ENCODE peak calls at places on chromosomes 16 and 17, in five cellular contexts. One of them, this sample, is unnamed.

GRCh38 chr16:84374160-84374489 is 5.8 kb downstream of the ATP2C2 start:
- DNase-seq in stimulated activated CD4-positive, alpha-beta T cell treated with anti-CD3 and anti-CD28 coated beads, Interleukin-12 subunit alpha, Interleukin-12 subunit beta, amount 100 ng/mL, for 4 hours: no peak
- DNase-seq in neural progenitor cell: no peak
- DNase-seq in stimulated activated CD8-positive, alpha-beta memory T cell treated with anti-CD3 and anti-CD28 coated beads, Interleukin-7, amount 100 ng/mL, for 1 hour: no peak
- DNase-seq in LHCN-M2: no peak
- DNase-seq in this sample: no peak

GRCh38 chr17:47323382-47324223 is at the start of gene EFCAB13:
- DNase-seq in stimulated activated CD4-positive, alpha-beta T cell treated with anti-CD3 and anti-CD28 coated beads, Interleukin-12 subunit alpha, Interleukin-12 subunit beta, amount 100 ng/mL, for 4 hours: peak
- DNase-seq in neural progenitor cell: peak
- DNase-seq in stimulated activated CD8-positive, alpha-beta memory T cell treated with anti-CD3 and anti-CD28 coated beads, Interleukin-7, amount 100 ng/mL, for 1 hour: peak
- DNase-seq in LHCN-M2: peak
- DNase-seq in this sample: peak

GRCh38 chr17:66564992-66565465 is 262.6 kb downstream of the PRKCA start:
- DNase-seq in stimulated activated CD4-positive, alpha-beta T cell treated with anti-CD3 and anti-CD28 coated beads, Interleukin-12 subunit alpha, Interleukin-12 subunit beta, amount 100 ng/mL, for 4 hours: no peak
- DNase-seq in neural progenitor cell: peak
- DNase-seq in stimulated activated CD8-positive, alpha-beta memory T cell treated with anti-CD3 and anti-CD28 coated beads, Interleukin-7, amount 100 ng/mL, for 1 hour: no peak
- DNase-seq in LHCN-M2: peak
- DNase-seq in this sample: no peak

GRCh38 chr17:61324540-61324868 is 75.1 kb upstream of the TBX2 start:
- DNase-seq in stimulated activated CD4-positive, alpha-beta T cell treated with anti-CD3 and anti-CD28 coated beads, Interleukin-12 subunit alpha, Interleukin-12 subunit beta, amount 100 ng/mL, for 4 hours: no peak
- DNase-seq in neural progenitor cell: no peak
- DNase-seq in stimulated activated CD8-positive, alpha-beta memory T cell treated with anti-CD3 and anti-CD28 coated beads, Interleukin-7, amount 100 ng/mL, for 1 hour: no peak
- DNase-seq in LHCN-M2: peak
- DNase-seq in this sample: no peak

GRCh38 chr16:67435758-67436164 is 4.8 kb downstream of the HSD11B2 start:
- DNase-seq in stimulated activated CD4-positive, alpha-beta T cell treated with anti-CD3 and anti-CD28 coated beads, Interleukin-12 subunit alpha, Interleukin-12 subunit beta, amount 100 ng/mL, for 4 hours: no peak
- DNase-seq in neural progenitor cell: peak
- DNase-seq in stimulated activated CD8-positive, alpha-beta memory T cell treated with anti-CD3 and anti-CD28 coated beads, Interleukin-7, amount 100 ng/mL, for 1 hour: no peak
- DNase-seq in LHCN-M2: no peak
- DNase-seq in this sample: no peak

GRCh38 chr16:80543162-80543561 is 2.4 kb downstream of the DYNLRB2 start:
- DNase-seq in stimulated activated CD4-positive, alpha-beta T cell treated with anti-CD3 and anti-CD28 coated beads, Interleukin-12 subunit alpha, Interleukin-12 subunit beta, amount 100 ng/mL, for 4 hours: no peak
- DNase-seq in neural progenitor cell: no peak
- DNase-seq in stimulated activated CD8-positive, alpha-beta memory T cell treated with anti-CD3 and anti-CD28 coated beads, Interleukin-7, amount 100 ng/mL, for 1 hour: no peak
- DNase-seq in LHCN-M2: no peak
- DNase-seq in this sample: no peak

GRCh38 chr17:67375761-67376160 is 1.3 kb upstream of the PITPNC1 start:
- DNase-seq in stimulated activated CD4-positive, alpha-beta T cell treated with anti-CD3 and anti-CD28 coated beads, Interleukin-12 subunit alpha, Interleukin-12 subunit beta, amount 100 ng/mL, for 4 hours: no peak
- DNase-seq in neural progenitor cell: no peak
- DNase-seq in stimulated activated CD8-positive, alpha-beta memory T cell treated with anti-CD3 and anti-CD28 coated beads, Interleukin-7, amount 100 ng/mL, for 1 hour: no peak
- DNase-seq in LHCN-M2: no peak
- DNase-seq in this sample: no peak

GRCh38 chr17:17077101-17077500 is 34.8 kb downstream of the MPRIP start:
- DNase-seq in stimulated activated CD4-positive, alpha-beta T cell treated with anti-CD3 and anti-CD28 coated beads, Interleukin-12 subunit alpha, Interleukin-12 subunit beta, amount 100 ng/mL, for 4 hours: no peak
- DNase-seq in neural progenitor cell: no peak
- DNase-seq in stimulated activated CD8-positive, alpha-beta memory T cell treated with anti-CD3 and anti-CD28 coated beads, Interleukin-7, amount 100 ng/mL, for 1 hour: no peak
- DNase-seq in LHCN-M2: no peak
- DNase-seq in this sample: no peak

GRCh38 chr17:73018599-73018998 is 73.9 kb downstream of the SLC39A11 start:
- DNase-seq in stimulated activated CD4-positive, alpha-beta T cell treated with anti-CD3 and anti-CD28 coated beads, Interleukin-12 subunit alpha, Interleukin-12 subunit beta, amount 100 ng/mL, for 4 hours: no peak
- DNase-seq in neural progenitor cell: no peak
- DNase-seq in stimulated activated CD8-positive, alpha-beta memory T cell treated with anti-CD3 and anti-CD28 coated beads, Interleukin-7, amount 100 ng/mL, for 1 hour: no peak
- DNase-seq in LHCN-M2: no peak
- DNase-seq in this sample: no peak

GRCh38 chr17:78823282-78824046 is 17.1 kb downstream of the USP36 start:
- DNase-seq in stimulated activated CD4-positive, alpha-beta T cell treated with anti-CD3 and anti-CD28 coated beads, Interleukin-12 subunit alpha, Interleukin-12 subunit beta, amount 100 ng/mL, for 4 hours: no peak
- DNase-seq in neural progenitor cell: peak
- DNase-seq in stimulated activated CD8-positive, alpha-beta memory T cell treated with anti-CD3 and anti-CD28 coated beads, Interleukin-7, amount 100 ng/mL, for 1 hour: no peak
- DNase-seq in LHCN-M2: no peak
- DNase-seq in this sample: no peak

GRCh38 chr16:31461921-31462804 is 2.9 kb downstream of the ARMC5 start:
- DNase-seq in stimulated activated CD4-positive, alpha-beta T cell treated with anti-CD3 and anti-CD28 coated beads, Interleukin-12 subunit alpha, Interleukin-12 subunit beta, amount 100 ng/mL, for 4 hours: no peak
- DNase-seq in neural progenitor cell: no peak
- DNase-seq in stimulated activated CD8-positive, alpha-beta memory T cell treated with anti-CD3 and anti-CD28 coated beads, Interleukin-7, amount 100 ng/mL, for 1 hour: no peak
- DNase-seq in LHCN-M2: no peak
- DNase-seq in this sample: no peak

GRCh38 chr16:86215233-86215978 is 294.9 kb upstream of the FOXF1 start:
- DNase-seq in stimulated activated CD4-positive, alpha-beta T cell treated with anti-CD3 and anti-CD28 coated beads, Interleukin-12 subunit alpha, Interleukin-12 subunit beta, amount 100 ng/mL, for 4 hours: no peak
- DNase-seq in neural progenitor cell: no peak
- DNase-seq in stimulated activated CD8-positive, alpha-beta memory T cell treated with anti-CD3 and anti-CD28 coated beads, Interleukin-7, amount 100 ng/mL, for 1 hour: no peak
- DNase-seq in LHCN-M2: no peak
- DNase-seq in this sample: no peak

GRCh38 chr17:40320771-40321501 is 12.0 kb downstream of the RARA start:
- DNase-seq in stimulated activated CD4-positive, alpha-beta T cell treated with anti-CD3 and anti-CD28 coated beads, Interleukin-12 subunit alpha, Interleukin-12 subunit beta, amount 100 ng/mL, for 4 hours: no peak
- DNase-seq in neural progenitor cell: no peak
- DNase-seq in stimulated activated CD8-positive, alpha-beta memory T cell treated with anti-CD3 and anti-CD28 coated beads, Interleukin-7, amount 100 ng/mL, for 1 hour: peak
- DNase-seq in LHCN-M2: no peak
- DNase-seq in this sample: no peak

GRCh38 chr17:44919885-44920564 is 4.7 kb upstream of the GFAP start:
- DNase-seq in stimulated activated CD4-positive, alpha-beta T cell treated with anti-CD3 and anti-CD28 coated beads, Interleukin-12 subunit alpha, Interleukin-12 subunit beta, amount 100 ng/mL, for 4 hours: peak
- DNase-seq in neural progenitor cell: peak
- DNase-seq in stimulated activated CD8-positive, alpha-beta memory T cell treated with anti-CD3 and anti-CD28 coated beads, Interleukin-7, amount 100 ng/mL, for 1 hour: peak
- DNase-seq in LHCN-M2: peak
- DNase-seq in this sample: peak

GRCh38 chr16:67207857-67208524 is 9.1 kb downstream of the ELMO3 start:
- DNase-seq in stimulated activated CD4-positive, alpha-beta T cell treated with anti-CD3 and anti-CD28 coated beads, Interleukin-12 subunit alpha, Interleukin-12 subunit beta, amount 100 ng/mL, for 4 hours: no peak
- DNase-seq in neural progenitor cell: no peak
- DNase-seq in stimulated activated CD8-positive, alpha-beta memory T cell treated with anti-CD3 and anti-CD28 coated beads, Interleukin-7, amount 100 ng/mL, for 1 hour: no peak
- DNase-seq in LHCN-M2: peak
- DNase-seq in this sample: no peak

GRCh38 chr16:5036228-5037156 is 2.8 kb upstream of the NAGPA start:
- DNase-seq in stimulated activated CD4-positive, alpha-beta T cell treated with anti-CD3 and anti-CD28 coated beads, Interleukin-12 subunit alpha, Interleukin-12 subunit beta, amount 100 ng/mL, for 4 hours: no peak
- DNase-seq in neural progenitor cell: no peak
- DNase-seq in stimulated activated CD8-positive, alpha-beta memory T cell treated with anti-CD3 and anti-CD28 coated beads, Interleukin-7, amount 100 ng/mL, for 1 hour: no peak
- DNase-seq in LHCN-M2: no peak
- DNase-seq in this sample: no peak

GRCh38 chr16:50680907-50681885 is at the start of gene SNX20:
- DNase-seq in stimulated activated CD4-positive, alpha-beta T cell treated with anti-CD3 and anti-CD28 coated beads, Interleukin-12 subunit alpha, Interleukin-12 subunit beta, amount 100 ng/mL, for 4 hours: peak
- DNase-seq in neural progenitor cell: no peak
- DNase-seq in stimulated activated CD8-positive, alpha-beta memory T cell treated with anti-CD3 and anti-CD28 coated beads, Interleukin-7, amount 100 ng/mL, for 1 hour: peak
- DNase-seq in LHCN-M2: no peak
- DNase-seq in this sample: no peak

GRCh38 chr17:32491371-32492280 is 4.8 kb downstream of the CDK5R1 start:
- DNase-seq in stimulated activated CD4-positive, alpha-beta T cell treated with anti-CD3 and anti-CD28 coated beads, Interleukin-12 subunit alpha, Interleukin-12 subunit beta, amount 100 ng/mL, for 4 hours: no peak
- DNase-seq in neural progenitor cell: no peak
- DNase-seq in stimulated activated CD8-positive, alpha-beta memory T cell treated with anti-CD3 and anti-CD28 coated beads, Interleukin-7, amount 100 ng/mL, for 1 hour: no peak
- DNase-seq in LHCN-M2: no peak
- DNase-seq in this sample: no peak

GRCh38 chr16:53948326-53948725 is 244.4 kb downstream of the FTO start:
- DNase-seq in stimulated activated CD4-positive, alpha-beta T cell treated with anti-CD3 and anti-CD28 coated beads, Interleukin-12 subunit alpha, Interleukin-12 subunit beta, amount 100 ng/mL, for 4 hours: no peak
- DNase-seq in neural progenitor cell: no peak
- DNase-seq in stimulated activated CD8-positive, alpha-beta memory T cell treated with anti-CD3 and anti-CD28 coated beads, Interleukin-7, amount 100 ng/mL, for 1 hour: no peak
- DNase-seq in LHCN-M2: no peak
- DNase-seq in this sample: no peak

GRCh38 chr16:49890876-49891275 is 35.0 kb upstream of the ZNF423 start:
- DNase-seq in stimulated activated CD4-positive, alpha-beta T cell treated with anti-CD3 and anti-CD28 coated beads, Interleukin-12 subunit alpha, Interleukin-12 subunit beta, amount 100 ng/mL, for 4 hours: peak
- DNase-seq in neural progenitor cell: peak
- DNase-seq in stimulated activated CD8-positive, alpha-beta memory T cell treated with anti-CD3 and anti-CD28 coated beads, Interleukin-7, amount 100 ng/mL, for 1 hour: no peak
- DNase-seq in LHCN-M2: no peak
- DNase-seq in this sample: peak

GRCh38 chr17:60646701-60647100 is 30.9 kb upstream of the BCAS3 start:
- DNase-seq in stimulated activated CD4-positive, alpha-beta T cell treated with anti-CD3 and anti-CD28 coated beads, Interleukin-12 subunit alpha, Interleukin-12 subunit beta, amount 100 ng/mL, for 4 hours: no peak
- DNase-seq in neural progenitor cell: no peak
- DNase-seq in stimulated activated CD8-positive, alpha-beta memory T cell treated with anti-CD3 and anti-CD28 coated beads, Interleukin-7, amount 100 ng/mL, for 1 hour: no peak
- DNase-seq in LHCN-M2: no peak
- DNase-seq in this sample: no peak

GRCh38 chr16:69477546-69477945 is 53.1 kb downstream of the CYB5B start:
- DNase-seq in stimulated activated CD4-positive, alpha-beta T cell treated with anti-CD3 and anti-CD28 coated beads, Interleukin-12 subunit alpha, Interleukin-12 subunit beta, amount 100 ng/mL, for 4 hours: no peak
- DNase-seq in neural progenitor cell: no peak
- DNase-seq in stimulated activated CD8-positive, alpha-beta memory T cell treated with anti-CD3 and anti-CD28 coated beads, Interleukin-7, amount 100 ng/mL, for 1 hour: no peak
- DNase-seq in LHCN-M2: no peak
- DNase-seq in this sample: no peak

GRCh38 chr17:43170140-43170765 is 761 bp upstream of the NBR1 start:
- DNase-seq in stimulated activated CD4-positive, alpha-beta T cell treated with anti-CD3 and anti-CD28 coated beads, Interleukin-12 subunit alpha, Interleukin-12 subunit beta, amount 100 ng/mL, for 4 hours: peak
- DNase-seq in neural progenitor cell: peak
- DNase-seq in stimulated activated CD8-positive, alpha-beta memory T cell treated with anti-CD3 and anti-CD28 coated beads, Interleukin-7, amount 100 ng/mL, for 1 hour: peak
- DNase-seq in LHCN-M2: peak
- DNase-seq in this sample: peak

GRCh38 chr17:42016411-42016831 is 818 bp downstream of the DNAJC7 start:
- DNase-seq in stimulated activated CD4-positive, alpha-beta T cell treated with anti-CD3 and anti-CD28 coated beads, Interleukin-12 subunit alpha, Interleukin-12 subunit beta, amount 100 ng/mL, for 4 hours: no peak
- DNase-seq in neural progenitor cell: peak
- DNase-seq in stimulated activated CD8-positive, alpha-beta memory T cell treated with anti-CD3 and anti-CD28 coated beads, Interleukin-7, amount 100 ng/mL, for 1 hour: no peak
- DNase-seq in LHCN-M2: peak
- DNase-seq in this sample: no peak

GRCh38 chr16:72569677-72570076 is 397.7 kb upstream of the PMFBP1 start:
- DNase-seq in stimulated activated CD4-positive, alpha-beta T cell treated with anti-CD3 and anti-CD28 coated beads, Interleukin-12 subunit alpha, Interleukin-12 subunit beta, amount 100 ng/mL, for 4 hours: no peak
- DNase-seq in neural progenitor cell: no peak
- DNase-seq in stimulated activated CD8-positive, alpha-beta memory T cell treated with anti-CD3 and anti-CD28 coated beads, Interleukin-7, amount 100 ng/mL, for 1 hour: no peak
- DNase-seq in LHCN-M2: no peak
- DNase-seq in this sample: no peak

GRCh38 chr17:17564896-17565295 is 26.6 kb downstream of the PEMT start:
- DNase-seq in stimulated activated CD4-positive, alpha-beta T cell treated with anti-CD3 and anti-CD28 coated beads, Interleukin-12 subunit alpha, Interleukin-12 subunit beta, amount 100 ng/mL, for 4 hours: no peak
- DNase-seq in neural progenitor cell: peak
- DNase-seq in stimulated activated CD8-positive, alpha-beta memory T cell treated with anti-CD3 and anti-CD28 coated beads, Interleukin-7, amount 100 ng/mL, for 1 hour: no peak
- DNase-seq in LHCN-M2: no peak
- DNase-seq in this sample: no peak

GRCh38 chr16:72172105-72173034 is at the start of gene PMFBP1:
- DNase-seq in stimulated activated CD4-positive, alpha-beta T cell treated with anti-CD3 and anti-CD28 coated beads, Interleukin-12 subunit alpha, Interleukin-12 subunit beta, amount 100 ng/mL, for 4 hours: no peak
- DNase-seq in neural progenitor cell: no peak
- DNase-seq in stimulated activated CD8-positive, alpha-beta memory T cell treated with anti-CD3 and anti-CD28 coated beads, Interleukin-7, amount 100 ng/mL, for 1 hour: no peak
- DNase-seq in LHCN-M2: peak
- DNase-seq in this sample: no peak

GRCh38 chr17:77790143-77790829 is 168.2 kb upstream of the TNRC6C start:
- DNase-seq in stimulated activated CD4-positive, alpha-beta T cell treated with anti-CD3 and anti-CD28 coated beads, Interleukin-12 subunit alpha, Interleukin-12 subunit beta, amount 100 ng/mL, for 4 hours: no peak
- DNase-seq in neural progenitor cell: peak
- DNase-seq in stimulated activated CD8-positive, alpha-beta memory T cell treated with anti-CD3 and anti-CD28 coated beads, Interleukin-7, amount 100 ng/mL, for 1 hour: no peak
- DNase-seq in LHCN-M2: no peak
- DNase-seq in this sample: no peak

GRCh38 chr16:3038256-3038655 is 1.5 kb upstream of the BICDL2 start:
- DNase-seq in stimulated activated CD4-positive, alpha-beta T cell treated with anti-CD3 and anti-CD28 coated beads, Interleukin-12 subunit alpha, Interleukin-12 subunit beta, amount 100 ng/mL, for 4 hours: no peak
- DNase-seq in neural progenitor cell: no peak
- DNase-seq in stimulated activated CD8-positive, alpha-beta memory T cell treated with anti-CD3 and anti-CD28 coated beads, Interleukin-7, amount 100 ng/mL, for 1 hour: no peak
- DNase-seq in LHCN-M2: no peak
- DNase-seq in this sample: no peak

GRCh38 chr17:50905460-50905803 is 39.3 kb upstream of the TOB1 start:
- DNase-seq in stimulated activated CD4-positive, alpha-beta T cell treated with anti-CD3 and anti-CD28 coated beads, Interleukin-12 subunit alpha, Interleukin-12 subunit beta, amount 100 ng/mL, for 4 hours: no peak
- DNase-seq in neural progenitor cell: no peak
- DNase-seq in stimulated activated CD8-positive, alpha-beta memory T cell treated with anti-CD3 and anti-CD28 coated beads, Interleukin-7, amount 100 ng/mL, for 1 hour: no peak
- DNase-seq in LHCN-M2: peak
- DNase-seq in this sample: no peak

GRCh38 chr17:72726936-72727335 is 365.6 kb downstream of the SLC39A11 start:
- DNase-seq in stimulated activated CD4-positive, alpha-beta T cell treated with anti-CD3 and anti-CD28 coated beads, Interleukin-12 subunit alpha, Interleukin-12 subunit beta, amount 100 ng/mL, for 4 hours: no peak
- DNase-seq in neural progenitor cell: no peak
- DNase-seq in stimulated activated CD8-positive, alpha-beta memory T cell treated with anti-CD3 and anti-CD28 coated beads, Interleukin-7, amount 100 ng/mL, for 1 hour: no peak
- DNase-seq in LHCN-M2: no peak
- DNase-seq in this sample: no peak

GRCh38 chr17:75412455-75413317 is 7.2 kb upstream of the GRB2 start:
- DNase-seq in stimulated activated CD4-positive, alpha-beta T cell treated with anti-CD3 and anti-CD28 coated beads, Interleukin-12 subunit alpha, Interleukin-12 subunit beta, amount 100 ng/mL, for 4 hours: peak
- DNase-seq in neural progenitor cell: peak
- DNase-seq in stimulated activated CD8-positive, alpha-beta memory T cell treated with anti-CD3 and anti-CD28 coated beads, Interleukin-7, amount 100 ng/mL, for 1 hour: peak
- DNase-seq in LHCN-M2: peak
- DNase-seq in this sample: peak

GRCh38 chr17:73430848-73431247 is 119.0 kb upstream of the CDC42EP4 start:
- DNase-seq in stimulated activated CD4-positive, alpha-beta T cell treated with anti-CD3 and anti-CD28 coated beads, Interleukin-12 subunit alpha, Interleukin-12 subunit beta, amount 100 ng/mL, for 4 hours: no peak
- DNase-seq in neural progenitor cell: no peak
- DNase-seq in stimulated activated CD8-positive, alpha-beta memory T cell treated with anti-CD3 and anti-CD28 coated beads, Interleukin-7, amount 100 ng/mL, for 1 hour: no peak
- DNase-seq in LHCN-M2: no peak
- DNase-seq in this sample: no peak

This sample was measured in endothelial cell.